ENCODE peak calls at places on chromosome 12, in four cellular contexts. B is stimulated activated naive CD4-positive, alpha-beta T cell; E is D341Med; J is AG20443. M is an unnamed sample.

GRCh38 chr12:131734336-131735152 is 23.7 kb downstream of the SFSWAP start:
- DNase-seq in B (no peak), E (no peak), J (no peak), M (no peak)

GRCh38 chr12:110862331-110862730 is 15.5 kb downstream of the CCDC63 start:
- DNase-seq in B (no peak), E (no peak), J (no peak), M (no peak)

GRCh38 chr12:121786441-121786825 is 7.1 kb downstream of the RHOF start:
- DNase-seq in B (no peak), E (no peak), J (peak), M (no peak)

GRCh38 chr12:93090768-93091172 is 161.7 kb upstream of the EEA1 start:
- DNase-seq in B (no peak), E (no peak), J (peak), M (no peak)

GRCh38 chr12:110249716-110250225 is 31.3 kb upstream of the ATP2A2 start:
- DNase-seq in B (no peak), E (no peak), J (peak), M (no peak)

GRCh38 chr12:14970467-14970866 is 2.4 kb upstream of the PDE6H start:
- DNase-seq in B (no peak), E (no peak), J (no peak), M (no peak)

GRCh38 chr12:122079038-122079531 is 529 bp downstream of the MLXIP start:
- DNase-seq in B (peak), E (peak), J (peak), M (no peak)

GRCh38 chr12:53010955-53011354 is 4.7 kb downstream of the EIF4B start:
- DNase-seq in B (no peak), E (no peak), J (no peak), M (no peak)

GRCh38 chr12:62221107-62221506 is 39.1 kb upstream of the USP15 start:
- DNase-seq in B (no peak), E (no peak), J (no peak), M (no peak)

GRCh38 chr12:75345531-75345930 is 11.1 kb downstream of the GLIPR1L1 start:
- DNase-seq in B (no peak), E (no peak), J (no peak), M (no peak)

GRCh38 chr12:73677520-73678291 is 859.9 kb upstream of the ATXN7L3B start:
- DNase-seq in B (no peak), E (no peak), J (no peak), M (no peak)